ENCODE peak calls at places on chromosome 21, in seven cellular contexts. One of them, this sample, is unnamed.

GRCh38 chr21:41143596-41144325 is 24.2 kb upstream of the BACE2 start:
- DNase-seq in EL: no peak
- DNase-seq in right cardiac atrium: no peak
- DNase-seq in ascending aorta: no peak
- DNase-seq in upper lobe of right lung: no peak
- DNase-seq in stimulated activated CD8-positive, alpha-beta memory T cell treated with anti-CD3 and anti-CD28 coated beads, Interleukin-2, amount 100 ng/mL, for 1 hour: no peak
- DNase-seq in activated CD4-positive, alpha-beta T cell treated with anti-CD3 and anti-CD28 coated beads, Interleukin-2, amount 50 U/mL, for 1 hour: no peak
- DNase-seq in this sample: no peak

GRCh38 chr21:16851054-16851453 is 661.8 kb upstream of the CXADR start:
- DNase-seq in EL: no peak
- DNase-seq in right cardiac atrium: no peak
- DNase-seq in ascending aorta: no peak
- DNase-seq in upper lobe of right lung: no peak
- DNase-seq in stimulated activated CD8-positive, alpha-beta memory T cell treated with anti-CD3 and anti-CD28 coated beads, Interleukin-2, amount 100 ng/mL, for 1 hour: no peak
- DNase-seq in activated CD4-positive, alpha-beta T cell treated with anti-CD3 and anti-CD28 coated beads, Interleukin-2, amount 50 U/mL, for 1 hour: no peak
- DNase-seq in this sample: no peak

GRCh38 chr21:27590271-27590670 is 623.4 kb upstream of the ADAMTS5 start:
- DNase-seq in EL: peak; percentile 83
- DNase-seq in right cardiac atrium: peak; percentile 82
- DNase-seq in ascending aorta: peak; percentile 63
- DNase-seq in upper lobe of right lung: no peak
- DNase-seq in stimulated activated CD8-positive, alpha-beta memory T cell treated with anti-CD3 and anti-CD28 coated beads, Interleukin-2, amount 100 ng/mL, for 1 hour: no peak
- DNase-seq in activated CD4-positive, alpha-beta T cell treated with anti-CD3 and anti-CD28 coated beads, Interleukin-2, amount 50 U/mL, for 1 hour: no peak
- DNase-seq in this sample: no peak

GRCh38 chr21:44350773-44351481 is 2.5 kb upstream of the TRPM2 start:
- DNase-seq in EL: no peak
- DNase-seq in right cardiac atrium: peak; percentile 49
- DNase-seq in ascending aorta: no peak
- DNase-seq in upper lobe of right lung: peak; percentile 67
- DNase-seq in stimulated activated CD8-positive, alpha-beta memory T cell treated with anti-CD3 and anti-CD28 coated beads, Interleukin-2, amount 100 ng/mL, for 1 hour: no peak
- DNase-seq in activated CD4-positive, alpha-beta T cell treated with anti-CD3 and anti-CD28 coated beads, Interleukin-2, amount 50 U/mL, for 1 hour: no peak
- DNase-seq in this sample: no peak

GRCh38 chr21:32241434-32241785 is 37.4 kb downstream of the MIS18A start:
- DNase-seq in EL: no peak
- DNase-seq in right cardiac atrium: no peak
- DNase-seq in ascending aorta: no peak
- DNase-seq in upper lobe of right lung: no peak
- DNase-seq in stimulated activated CD8-positive, alpha-beta memory T cell treated with anti-CD3 and anti-CD28 coated beads, Interleukin-2, amount 100 ng/mL, for 1 hour: no peak
- DNase-seq in activated CD4-positive, alpha-beta T cell treated with anti-CD3 and anti-CD28 coated beads, Interleukin-2, amount 50 U/mL, for 1 hour: no peak
- DNase-seq in this sample: no peak

GRCh38 chr21:44513389-44514217 is 26.4 kb downstream of the KRTAP10-1 start:
- DNase-seq in EL: no peak
- DNase-seq in right cardiac atrium: no peak
- DNase-seq in ascending aorta: no peak
- DNase-seq in upper lobe of right lung: no peak
- DNase-seq in stimulated activated CD8-positive, alpha-beta memory T cell treated with anti-CD3 and anti-CD28 coated beads, Interleukin-2, amount 100 ng/mL, for 1 hour: no peak
- DNase-seq in activated CD4-positive, alpha-beta T cell treated with anti-CD3 and anti-CD28 coated beads, Interleukin-2, amount 50 U/mL, for 1 hour: no peak
- DNase-seq in this sample: no peak

GRCh38 chr21:14918542-14918941 is 146.3 kb downstream of the NRIP1 start:
- DNase-seq in EL: peak; percentile 15
- DNase-seq in right cardiac atrium: no peak
- DNase-seq in ascending aorta: no peak
- DNase-seq in upper lobe of right lung: no peak
- DNase-seq in stimulated activated CD8-positive, alpha-beta memory T cell treated with anti-CD3 and anti-CD28 coated beads, Interleukin-2, amount 100 ng/mL, for 1 hour: no peak
- DNase-seq in activated CD4-positive, alpha-beta T cell treated with anti-CD3 and anti-CD28 coated beads, Interleukin-2, amount 50 U/mL, for 1 hour: no peak
- DNase-seq in this sample: no peak

GRCh38 chr21:37915516-37915915 is 741 bp downstream of the KCNJ6 start:
- DNase-seq in EL: no peak
- DNase-seq in right cardiac atrium: no peak
- DNase-seq in ascending aorta: no peak
- DNase-seq in upper lobe of right lung: no peak
- DNase-seq in stimulated activated CD8-positive, alpha-beta memory T cell treated with anti-CD3 and anti-CD28 coated beads, Interleukin-2, amount 100 ng/mL, for 1 hour: no peak
- DNase-seq in activated CD4-positive, alpha-beta T cell treated with anti-CD3 and anti-CD28 coated beads, Interleukin-2, amount 50 U/mL, for 1 hour: no peak
- DNase-seq in this sample: no peak

GRCh38 chr21:15436031-15436430 is 293.8 kb upstream of the USP25 start:
- DNase-seq in EL: no peak
- DNase-seq in right cardiac atrium: no peak
- DNase-seq in ascending aorta: no peak
- DNase-seq in upper lobe of right lung: no peak
- DNase-seq in stimulated activated CD8-positive, alpha-beta memory T cell treated with anti-CD3 and anti-CD28 coated beads, Interleukin-2, amount 100 ng/mL, for 1 hour: no peak
- DNase-seq in activated CD4-positive, alpha-beta T cell treated with anti-CD3 and anti-CD28 coated beads, Interleukin-2, amount 50 U/mL, for 1 hour: no peak
- DNase-seq in this sample: no peak

GRCh38 chr21:42186591-42186990 is 32.3 kb upstream of the ABCG1 start:
- DNase-seq in EL: no peak
- DNase-seq in right cardiac atrium: no peak
- DNase-seq in ascending aorta: no peak
- DNase-seq in upper lobe of right lung: no peak
- DNase-seq in stimulated activated CD8-positive, alpha-beta memory T cell treated with anti-CD3 and anti-CD28 coated beads, Interleukin-2, amount 100 ng/mL, for 1 hour: no peak
- DNase-seq in activated CD4-positive, alpha-beta T cell treated with anti-CD3 and anti-CD28 coated beads, Interleukin-2, amount 50 U/mL, for 1 hour: no peak
- DNase-seq in this sample: no peak

GRCh38 chr21:18529253-18529652 is 125.7 kb upstream of the TMPRSS15 start:
- DNase-seq in EL: no peak
- DNase-seq in right cardiac atrium: no peak
- DNase-seq in ascending aorta: no peak
- DNase-seq in upper lobe of right lung: no peak
- DNase-seq in stimulated activated CD8-positive, alpha-beta memory T cell treated with anti-CD3 and anti-CD28 coated beads, Interleukin-2, amount 100 ng/mL, for 1 hour: no peak
- DNase-seq in activated CD4-positive, alpha-beta T cell treated with anti-CD3 and anti-CD28 coated beads, Interleukin-2, amount 50 U/mL, for 1 hour: no peak
- DNase-seq in this sample: no peak

GRCh38 chr21:29538115-29538514 is 239.4 kb downstream of the BACH1 start:
- DNase-seq in EL: peak; percentile 49
- DNase-seq in right cardiac atrium: no peak
- DNase-seq in ascending aorta: no peak
- DNase-seq in upper lobe of right lung: no peak
- DNase-seq in stimulated activated CD8-positive, alpha-beta memory T cell treated with anti-CD3 and anti-CD28 coated beads, Interleukin-2, amount 100 ng/mL, for 1 hour: no peak
- DNase-seq in activated CD4-positive, alpha-beta T cell treated with anti-CD3 and anti-CD28 coated beads, Interleukin-2, amount 50 U/mL, for 1 hour: no peak
- DNase-seq in this sample: no peak

GRCh38 chr21:26844258-26845065 is 747 bp downstream of the ADAMTS1 start:
- DNase-seq in EL: peak; percentile 49
- DNase-seq in right cardiac atrium: peak; percentile 89
- DNase-seq in ascending aorta: peak; percentile 70
- DNase-seq in upper lobe of right lung: peak; percentile 74
- DNase-seq in stimulated activated CD8-positive, alpha-beta memory T cell treated with anti-CD3 and anti-CD28 coated beads, Interleukin-2, amount 100 ng/mL, for 1 hour: no peak
- DNase-seq in activated CD4-positive, alpha-beta T cell treated with anti-CD3 and anti-CD28 coated beads, Interleukin-2, amount 50 U/mL, for 1 hour: no peak
- DNase-seq in this sample: no peak

GRCh38 chr21:42234464-42235241 is 15.7 kb downstream of the ABCG1 start:
- DNase-seq in EL: peak; percentile 16
- DNase-seq in right cardiac atrium: peak; percentile 83
- DNase-seq in ascending aorta: peak; percentile 80
- DNase-seq in upper lobe of right lung: peak; percentile 88
- DNase-seq in stimulated activated CD8-positive, alpha-beta memory T cell treated with anti-CD3 and anti-CD28 coated beads, Interleukin-2, amount 100 ng/mL, for 1 hour: peak; percentile 58
- DNase-seq in activated CD4-positive, alpha-beta T cell treated with anti-CD3 and anti-CD28 coated beads, Interleukin-2, amount 50 U/mL, for 1 hour: peak; percentile 87
- DNase-seq in this sample: peak; percentile 78

GRCh38 chr21:35335951-35336446 is 286.9 kb upstream of the RUNX1 start:
- DNase-seq in EL: no peak
- DNase-seq in right cardiac atrium: no peak
- DNase-seq in ascending aorta: no peak
- DNase-seq in upper lobe of right lung: no peak
- DNase-seq in stimulated activated CD8-positive, alpha-beta memory T cell treated with anti-CD3 and anti-CD28 coated beads, Interleukin-2, amount 100 ng/mL, for 1 hour: no peak
- DNase-seq in activated CD4-positive, alpha-beta T cell treated with anti-CD3 and anti-CD28 coated beads, Interleukin-2, amount 50 U/mL, for 1 hour: no peak
- DNase-seq in this sample: no peak

GRCh38 chr21:39180429-39181019 is 2.7 kb downstream of the PSMG1 start:
- DNase-seq in EL: peak; percentile 16
- DNase-seq in right cardiac atrium: no peak
- DNase-seq in ascending aorta: no peak
- DNase-seq in upper lobe of right lung: no peak
- DNase-seq in stimulated activated CD8-positive, alpha-beta memory T cell treated with anti-CD3 and anti-CD28 coated beads, Interleukin-2, amount 100 ng/mL, for 1 hour: no peak
- DNase-seq in activated CD4-positive, alpha-beta T cell treated with anti-CD3 and anti-CD28 coated beads, Interleukin-2, amount 50 U/mL, for 1 hour: no peak
- DNase-seq in this sample: peak; percentile 48

GRCh38 chr21:37452222-37452621 is 85.6 kb downstream of the DYRK1A start:
- DNase-seq in EL: peak; percentile 93
- DNase-seq in right cardiac atrium: no peak
- DNase-seq in ascending aorta: peak; percentile 85
- DNase-seq in upper lobe of right lung: no peak
- DNase-seq in stimulated activated CD8-positive, alpha-beta memory T cell treated with anti-CD3 and anti-CD28 coated beads, Interleukin-2, amount 100 ng/mL, for 1 hour: no peak
- DNase-seq in activated CD4-positive, alpha-beta T cell treated with anti-CD3 and anti-CD28 coated beads, Interleukin-2, amount 50 U/mL, for 1 hour: no peak
- DNase-seq in this sample: no peak

GRCh38 chr21:43361493-43362296 is 65.2 kb downstream of the SIK1 start:
- DNase-seq in EL: peak; percentile 79
- DNase-seq in right cardiac atrium: peak; percentile 87
- DNase-seq in ascending aorta: no peak
- DNase-seq in upper lobe of right lung: no peak
- DNase-seq in stimulated activated CD8-positive, alpha-beta memory T cell treated with anti-CD3 and anti-CD28 coated beads, Interleukin-2, amount 100 ng/mL, for 1 hour: peak; percentile 23
- DNase-seq in activated CD4-positive, alpha-beta T cell treated with anti-CD3 and anti-CD28 coated beads, Interleukin-2, amount 50 U/mL, for 1 hour: peak; percentile 53
- DNase-seq in this sample: peak; percentile 36

GRCh38 chr21:36104306-36105300 is 30.3 kb upstream of the CBR3 start:
- DNase-seq in EL: peak; percentile 17
- DNase-seq in right cardiac atrium: peak; percentile 86
- DNase-seq in ascending aorta: no peak
- DNase-seq in upper lobe of right lung: no peak
- DNase-seq in stimulated activated CD8-positive, alpha-beta memory T cell treated with anti-CD3 and anti-CD28 coated beads, Interleukin-2, amount 100 ng/mL, for 1 hour: peak; percentile 39
- DNase-seq in activated CD4-positive, alpha-beta T cell treated with anti-CD3 and anti-CD28 coated beads, Interleukin-2, amount 50 U/mL, for 1 hour: peak; percentile 51
- DNase-seq in this sample: peak; percentile 24

GRCh38 chr21:39616373-39616772 is 3.6 kb downstream of the B3GALT5 start:
- DNase-seq in EL: no peak
- DNase-seq in right cardiac atrium: no peak
- DNase-seq in ascending aorta: no peak
- DNase-seq in upper lobe of right lung: no peak
- DNase-seq in stimulated activated CD8-positive, alpha-beta memory T cell treated with anti-CD3 and anti-CD28 coated beads, Interleukin-2, amount 100 ng/mL, for 1 hour: no peak
- DNase-seq in activated CD4-positive, alpha-beta T cell treated with anti-CD3 and anti-CD28 coated beads, Interleukin-2, amount 50 U/mL, for 1 hour: no peak
- DNase-seq in this sample: no peak

GRCh38 chr21:34889537-34890257 is 159.4 kb downstream of the RUNX1 start:
- DNase-seq in EL: peak; percentile 84
- DNase-seq in right cardiac atrium: peak; percentile 91
- DNase-seq in ascending aorta: peak; percentile 82
- DNase-seq in upper lobe of right lung: peak; percentile 93
- DNase-seq in stimulated activated CD8-positive, alpha-beta memory T cell treated with anti-CD3 and anti-CD28 coated beads, Interleukin-2, amount 100 ng/mL, for 1 hour: peak; percentile 55
- DNase-seq in activated CD4-positive, alpha-beta T cell treated with anti-CD3 and anti-CD28 coated beads, Interleukin-2, amount 50 U/mL, for 1 hour: peak; percentile 68
- DNase-seq in this sample: peak; percentile 80

GRCh38 chr21:42125571-42126544 is 54.7 kb downstream of the UMODL1 start:
- DNase-seq in EL: peak; percentile 37
- DNase-seq in right cardiac atrium: no peak
- DNase-seq in ascending aorta: no peak
- DNase-seq in upper lobe of right lung: peak; percentile 74
- DNase-seq in stimulated activated CD8-positive, alpha-beta memory T cell treated with anti-CD3 and anti-CD28 coated beads, Interleukin-2, amount 100 ng/mL, for 1 hour: no peak
- DNase-seq in activated CD4-positive, alpha-beta T cell treated with anti-CD3 and anti-CD28 coated beads, Interleukin-2, amount 50 U/mL, for 1 hour: no peak
- DNase-seq in this sample: no peak

GRCh38 chr21:36499578-36500471 is 19.9 kb upstream of the CLDN14 start:
- DNase-seq in EL: peak; percentile 77
- DNase-seq in right cardiac atrium: peak; percentile 83
- DNase-seq in ascending aorta: no peak
- DNase-seq in upper lobe of right lung: peak; percentile 70
- DNase-seq in stimulated activated CD8-positive, alpha-beta memory T cell treated with anti-CD3 and anti-CD28 coated beads, Interleukin-2, amount 100 ng/mL, for 1 hour: no peak
- DNase-seq in activated CD4-positive, alpha-beta T cell treated with anti-CD3 and anti-CD28 coated beads, Interleukin-2, amount 50 U/mL, for 1 hour: no peak
- DNase-seq in this sample: no peak

GRCh38 chr21:40512590-40512989 is 334.4 kb downstream of the DSCAM start:
- DNase-seq in EL: no peak
- DNase-seq in right cardiac atrium: no peak
- DNase-seq in ascending aorta: no peak
- DNase-seq in upper lobe of right lung: no peak
- DNase-seq in stimulated activated CD8-positive, alpha-beta memory T cell treated with anti-CD3 and anti-CD28 coated beads, Interleukin-2, amount 100 ng/mL, for 1 hour: no peak
- DNase-seq in activated CD4-positive, alpha-beta T cell treated with anti-CD3 and anti-CD28 coated beads, Interleukin-2, amount 50 U/mL, for 1 hour: no peak
- DNase-seq in this sample: no peak

GRCh38 chr21:35573472-35574389 is 486.6 kb downstream of the SETD4 start:
- DNase-seq in EL: no peak
- DNase-seq in right cardiac atrium: no peak
- DNase-seq in ascending aorta: no peak
- DNase-seq in upper lobe of right lung: no peak
- DNase-seq in stimulated activated CD8-positive, alpha-beta memory T cell treated with anti-CD3 and anti-CD28 coated beads, Interleukin-2, amount 100 ng/mL, for 1 hour: no peak
- DNase-seq in activated CD4-positive, alpha-beta T cell treated with anti-CD3 and anti-CD28 coated beads, Interleukin-2, amount 50 U/mL, for 1 hour: no peak
- DNase-seq in this sample: no peak

GRCh38 chr21:45256912-45257672 is 30.6 kb downstream of the POFUT2 start:
- DNase-seq in EL: no peak
- DNase-seq in right cardiac atrium: peak; percentile 45
- DNase-seq in ascending aorta: peak; percentile 58
- DNase-seq in upper lobe of right lung: no peak
- DNase-seq in stimulated activated CD8-positive, alpha-beta memory T cell treated with anti-CD3 and anti-CD28 coated beads, Interleukin-2, amount 100 ng/mL, for 1 hour: no peak
- DNase-seq in activated CD4-positive, alpha-beta T cell treated with anti-CD3 and anti-CD28 coated beads, Interleukin-2, amount 50 U/mL, for 1 hour: no peak
- DNase-seq in this sample: no peak

GRCh38 chr21:42617476-42617875 is 35.9 kb upstream of the PDE9A start:
- DNase-seq in EL: no peak
- DNase-seq in right cardiac atrium: no peak
- DNase-seq in ascending aorta: no peak
- DNase-seq in upper lobe of right lung: no peak
- DNase-seq in stimulated activated CD8-positive, alpha-beta memory T cell treated with anti-CD3 and anti-CD28 coated beads, Interleukin-2, amount 100 ng/mL, for 1 hour: no peak
- DNase-seq in activated CD4-positive, alpha-beta T cell treated with anti-CD3 and anti-CD28 coated beads, Interleukin-2, amount 50 U/mL, for 1 hour: no peak
- DNase-seq in this sample: no peak

GRCh38 chr21:45991606-45992301 is 10.2 kb downstream of the COL6A1 start:
- DNase-seq in EL: no peak
- DNase-seq in right cardiac atrium: peak; percentile 44
- DNase-seq in ascending aorta: peak; percentile 63
- DNase-seq in upper lobe of right lung: peak; percentile 51
- DNase-seq in stimulated activated CD8-positive, alpha-beta memory T cell treated with anti-CD3 and anti-CD28 coated beads, Interleukin-2, amount 100 ng/mL, for 1 hour: no peak
- DNase-seq in activated CD4-positive, alpha-beta T cell treated with anti-CD3 and anti-CD28 coated beads, Interleukin-2, amount 50 U/mL, for 1 hour: no peak
- DNase-seq in this sample: no peak

GRCh38 chr21:36504067-36505058 is 24.4 kb upstream of the CLDN14 start:
- DNase-seq in EL: peak; percentile 38
- DNase-seq in right cardiac atrium: no peak
- DNase-seq in ascending aorta: no peak
- DNase-seq in upper lobe of right lung: no peak
- DNase-seq in stimulated activated CD8-positive, alpha-beta memory T cell treated with anti-CD3 and anti-CD28 coated beads, Interleukin-2, amount 100 ng/mL, for 1 hour: no peak
- DNase-seq in activated CD4-positive, alpha-beta T cell treated with anti-CD3 and anti-CD28 coated beads, Interleukin-2, amount 50 U/mL, for 1 hour: peak; percentile 11
- DNase-seq in this sample: peak; percentile 53

GRCh38 chr21:36902793-36903192 is 63.7 kb downstream of the HLCS start:
- DNase-seq in EL: peak; percentile 38
- DNase-seq in right cardiac atrium: no peak
- DNase-seq in ascending aorta: no peak
- DNase-seq in upper lobe of right lung: no peak
- DNase-seq in stimulated activated CD8-positive, alpha-beta memory T cell treated with anti-CD3 and anti-CD28 coated beads, Interleukin-2, amount 100 ng/mL, for 1 hour: no peak
- DNase-seq in activated CD4-positive, alpha-beta T cell treated with anti-CD3 and anti-CD28 coated beads, Interleukin-2, amount 50 U/mL, for 1 hour: no peak
- DNase-seq in this sample: no peak

GRCh38 chr21:44686000-44686781 is 4.2 kb upstream of the KRTAP12-1 start:
- DNase-seq in EL: no peak
- DNase-seq in right cardiac atrium: no peak
- DNase-seq in ascending aorta: peak; percentile 27
- DNase-seq in upper lobe of right lung: peak; percentile 53
- DNase-seq in stimulated activated CD8-positive, alpha-beta memory T cell treated with anti-CD3 and anti-CD28 coated beads, Interleukin-2, amount 100 ng/mL, for 1 hour: no peak
- DNase-seq in activated CD4-positive, alpha-beta T cell treated with anti-CD3 and anti-CD28 coated beads, Interleukin-2, amount 50 U/mL, for 1 hour: no peak
- DNase-seq in this sample: no peak

GRCh38 chr21:34004013-34004938 is 69.1 kb upstream of the MRPS6 start:
- DNase-seq in EL: no peak
- DNase-seq in right cardiac atrium: peak; percentile 74
- DNase-seq in ascending aorta: no peak
- DNase-seq in upper lobe of right lung: no peak
- DNase-seq in stimulated activated CD8-positive, alpha-beta memory T cell treated with anti-CD3 and anti-CD28 coated beads, Interleukin-2, amount 100 ng/mL, for 1 hour: no peak
- DNase-seq in activated CD4-positive, alpha-beta T cell treated with anti-CD3 and anti-CD28 coated beads, Interleukin-2, amount 50 U/mL, for 1 hour: no peak
- DNase-seq in this sample: no peak

GRCh38 chr21:19878133-19878532 is 1120.1 kb upstream of the NCAM2 start:
- DNase-seq in EL: no peak
- DNase-seq in right cardiac atrium: no peak
- DNase-seq in ascending aorta: no peak
- DNase-seq in upper lobe of right lung: no peak
- DNase-seq in stimulated activated CD8-positive, alpha-beta memory T cell treated with anti-CD3 and anti-CD28 coated beads, Interleukin-2, amount 100 ng/mL, for 1 hour: no peak
- DNase-seq in activated CD4-positive, alpha-beta T cell treated with anti-CD3 and anti-CD28 coated beads, Interleukin-2, amount 50 U/mL, for 1 hour: no peak
- DNase-seq in this sample: no peak

GRCh38 chr21:19609611-19610010 is 1206.0 kb upstream of the TMPRSS15 start:
- DNase-seq in EL: no peak
- DNase-seq in right cardiac atrium: no peak
- DNase-seq in ascending aorta: no peak
- DNase-seq in upper lobe of right lung: no peak
- DNase-seq in stimulated activated CD8-positive, alpha-beta memory T cell treated with anti-CD3 and anti-CD28 coated beads, Interleukin-2, amount 100 ng/mL, for 1 hour: no peak
- DNase-seq in activated CD4-positive, alpha-beta T cell treated with anti-CD3 and anti-CD28 coated beads, Interleukin-2, amount 50 U/mL, for 1 hour: no peak
- DNase-seq in this sample: no peak

GRCh38 chr21:40331182-40331581 is 463.9 kb downstream of the PCP4 start:
- DNase-seq in EL: no peak
- DNase-seq in right cardiac atrium: no peak
- DNase-seq in ascending aorta: no peak
- DNase-seq in upper lobe of right lung: no peak
- DNase-seq in stimulated activated CD8-positive, alpha-beta memory T cell treated with anti-CD3 and anti-CD28 coated beads, Interleukin-2, amount 100 ng/mL, for 1 hour: no peak
- DNase-seq in activated CD4-positive, alpha-beta T cell treated with anti-CD3 and anti-CD28 coated beads, Interleukin-2, amount 50 U/mL, for 1 hour: no peak
- DNase-seq in this sample: no peak

GRCh38 chr21:45539046-45539795 is 3.0 kb downstream of the SLC19A1 start:
- DNase-seq in EL: no peak
- DNase-seq in right cardiac atrium: peak; percentile 46
- DNase-seq in ascending aorta: peak; percentile 59
- DNase-seq in upper lobe of right lung: peak; percentile 58
- DNase-seq in stimulated activated CD8-positive, alpha-beta memory T cell treated with anti-CD3 and anti-CD28 coated beads, Interleukin-2, amount 100 ng/mL, for 1 hour: no peak
- DNase-seq in activated CD4-positive, alpha-beta T cell treated with anti-CD3 and anti-CD28 coated beads, Interleukin-2, amount 50 U/mL, for 1 hour: no peak
- DNase-seq in this sample: no peak

GRCh38 chr21:27759091-27759659 is 792.3 kb upstream of the ADAMTS5 start:
- DNase-seq in EL: peak; percentile 19
- DNase-seq in right cardiac atrium: peak; percentile 38
- DNase-seq in ascending aorta: no peak
- DNase-seq in upper lobe of right lung: peak; percentile 66
- DNase-seq in stimulated activated CD8-positive, alpha-beta memory T cell treated with anti-CD3 and anti-CD28 coated beads, Interleukin-2, amount 100 ng/mL, for 1 hour: no peak
- DNase-seq in activated CD4-positive, alpha-beta T cell treated with anti-CD3 and anti-CD28 coated beads, Interleukin-2, amount 50 U/mL, for 1 hour: no peak
- DNase-seq in this sample: no peak